ENCODE peak calls at places on chromosome 5, in five cellular contexts. K, W, A, Y and H are unnamed samples.

GRCh38 chr5:55037046-55037771 is 13.2 kb downstream of the GZMK start:
- DNase-seq in K (no peak), W (no peak), A (peak), Y (no peak), H (peak)

GRCh38 chr5:111447822-111448221 is 64.5 kb downstream of the STARD4 start:
- DNase-seq in K (no peak), W (no peak), A (no peak), Y (no peak), H (no peak)

GRCh38 chr5:115962239-115962564 is at the start of gene LVRN:
- DNase-seq in K (no peak), W (no peak), A (no peak), Y (no peak), H (no peak)

GRCh38 chr5:58582004-58582403 is 871 bp upstream of the RAB3C start:
- DNase-seq in K (no peak), W (no peak), A (no peak), Y (peak), H (peak)

GRCh38 chr5:43041131-43041668 is 1.1 kb upstream of the ANXA2R start:
- DNase-seq in K (no peak), W (no peak), A (no peak), Y (no peak), H (no peak)

GRCh38 chr5:17001418-17001817 is 65.3 kb upstream of the MYO10 start:
- DNase-seq in K (no peak), W (no peak), A (peak), Y (no peak), H (no peak)

GRCh38 chr5:62206150-62206829 is 99.7 kb upstream of the KIF2A start:
- DNase-seq in K (no peak), W (no peak), A (no peak), Y (no peak), H (peak)

GRCh38 chr5:36904677-36905076 is 28.1 kb downstream of the NIPBL start:
- DNase-seq in K (no peak), W (no peak), A (no peak), Y (no peak), H (peak)

GRCh38 chr5:169628891-169629290 is 8.2 kb upstream of the DOCK2 start:
- DNase-seq in K (no peak), W (no peak), A (peak), Y (no peak), H (no peak)

GRCh38 chr5:172788771-172789686 is 18.0 kb upstream of the DUSP1 start:
- DNase-seq in K (no peak), W (no peak), A (peak), Y (no peak), H (no peak)

GRCh38 chr5:93044860-93045666 is 536.0 kb downstream of the NR2F1-AS1 start:
- DNase-seq in K (no peak), W (no peak), A (no peak), Y (no peak), H (no peak)

GRCh38 chr5:69148981-69149675 is 17.8 kb upstream of the CCNB1 start:
- DNase-seq in K (no peak), W (peak), A (no peak), Y (no peak), H (peak)

GRCh38 chr5:65539827-65540226 is 23.1 kb downstream of the CENPK start:
- DNase-seq in K (no peak), W (peak), A (peak), Y (no peak), H (peak)

GRCh38 chr5:87845734-87846133 is 422.9 kb downstream of the TMEM161B start:
- DNase-seq in K (no peak), W (no peak), A (no peak), Y (no peak), H (no peak)

GRCh38 chr5:172725273-172725672 is 45.7 kb downstream of the DUSP1 start:
- DNase-seq in K (no peak), W (no peak), A (no peak), Y (no peak), H (no peak)

GRCh38 chr5:158267228-158267627 is 408.3 kb upstream of the CLINT1 start:
- DNase-seq in K (no peak), W (no peak), A (no peak), Y (no peak), H (no peak)

GRCh38 chr5:123561230-123561629 is 49.3 kb downstream of the CSNK1G3 start:
- DNase-seq in K (no peak), W (no peak), A (no peak), Y (no peak), H (no peak)

GRCh38 chr5:65213921-65214525 is 267.7 kb downstream of the ADAMTS6 start:
- DNase-seq in K (no peak), W (peak), A (peak), Y (peak), H (peak)

GRCh38 chr5:135934939-135935338 is 19.8 kb downstream of the LECT2 start:
- DNase-seq in K (no peak), W (no peak), A (peak), Y (no peak), H (peak)

GRCh38 chr5:77426670-77427069 is 65.4 kb downstream of the WDR41 start:
- DNase-seq in K (peak), W (no peak), A (peak), Y (no peak), H (peak)

GRCh38 chr5:132267931-132268501 is 10.5 kb downstream of the PDLIM4 start:
- DNase-seq in K (peak), W (no peak), A (no peak), Y (peak), H (no peak)